ENCODE peak calls at places on chromosomes 12 and 14, in four cellular contexts. Y is CD4-positive, alpha-beta memory T cell; I is posterior cingulate gyrus; T is activated B cell treated with CpG ODN at 0.5 μM for 24 hours. D is an unnamed sample.

GRCh38 chr14:50055461-50056228 is 60.7 kb downstream of the VCPKMT start:
- DNase-seq in T (no peak), I (no peak), Y (no peak), D (no peak)

GRCh38 chr14:105086833-105087307 is 21.6 kb upstream of the GPR132 start:
- DNase-seq in T (peak), Y (peak), I (no peak), D (peak)

GRCh38 chr14:55500219-55500701 is 59.8 kb upstream of the TBPL2 start:
- DNase-seq in Y (no peak), T (no peak), I (no peak), D (no peak)

GRCh38 chr12:119178544-119179334 is at the start of gene HSPB8:
- DNase-seq in Y (no peak), T (no peak), I (peak), D (peak)

GRCh38 chr12:66453837-66454236 is 151.5 kb downstream of the HELB start:
- DNase-seq in T (no peak), Y (no peak), I (no peak), D (no peak)

GRCh38 chr14:101069666-101070362 is 166.3 kb upstream of the RTL1 start:
- DNase-seq in Y (no peak), I (no peak), T (no peak), D (no peak)

GRCh38 chr12:2693204-2693860 is 101.4 kb upstream of the FKBP4 start:
- DNase-seq in I (no peak), T (no peak), Y (no peak), D (no peak)

GRCh38 chr12:59873136-59873535 is 277.3 kb downstream of the SLC16A7 start:
- DNase-seq in Y (no peak), I (no peak), T (no peak), D (no peak)

GRCh38 chr14:26694521-26694920 is 96.7 kb upstream of the NOVA1 start:
- DNase-seq in Y (no peak), T (no peak), I (no peak), D (no peak)

GRCh38 chr14:69357544-69358200 is 40.4 kb downstream of the ERH start:
- DNase-seq in T (no peak), Y (no peak), I (no peak), D (no peak)

GRCh38 chr14:74083784-74084276 is 423 bp downstream of the ALDH6A1 start:
- DNase-seq in Y (no peak), T (no peak), I (no peak), D (no peak)